ENCODE peak calls at places on chromosomes 16 and 17, in five cellular contexts. H, Y, U, S and D are unnamed samples.

GRCh38 chr16:16075463-16076399 is 126.3 kb downstream of the ABCC1 start:
- DNase-seq in S (peak), H (no peak), U (no peak), Y (no peak), D (no peak)

GRCh38 chr17:19317359-19318095 is 45.0 kb downstream of the B9D1 start:
- DNase-seq in S (peak), U (no peak), Y (peak), H (no peak), D (peak)

GRCh38 chr16:67647111-67647651 is 2.2 kb downstream of the CARMIL2 start:
- DNase-seq in S (no peak), Y (no peak), U (no peak), H (no peak), D (no peak)

GRCh38 chr16:58741166-58741565 is 7.0 kb upstream of the GOT2 start:
- DNase-seq in U (no peak), H (no peak), S (no peak), Y (no peak), D (no peak)

GRCh38 chr17:39144414-39144813 is 7.0 kb downstream of the PLXDC1 start:
- DNase-seq in U (no peak), Y (no peak), H (no peak), S (peak), D (peak)

GRCh38 chr17:63552211-63552610 is 1.9 kb downstream of the DCAF7 start:
- DNase-seq in Y (no peak), U (no peak), S (peak), H (no peak), D (no peak)

GRCh38 chr16:84212631-84213030 is 21.7 kb downstream of the ADAD2 start:
- DNase-seq in H (no peak), U (no peak), S (no peak), Y (no peak), D (no peak)

GRCh38 chr17:3690094-3690715 is 5.8 kb downstream of the P2RX5 start:
- DNase-seq in S (no peak), Y (no peak), U (no peak), H (no peak), D (no peak)

GRCh38 chr17:44074231-44074910 is 3.8 kb downstream of the G6PC3 start:
- DNase-seq in H (no peak), Y (no peak), S (no peak), U (no peak), D (no peak)

GRCh38 chr16:82236415-82236814 is 66.4 kb upstream of the MPHOSPH6 start:
- DNase-seq in U (no peak), S (no peak), Y (no peak), H (no peak), D (no peak)

GRCh38 chr16:18958621-18959578 is 24.8 kb upstream of the TMC7 start:
- DNase-seq in Y (no peak), S (peak), H (no peak), U (no peak), D (peak)

GRCh38 chr16:68921654-68922053 is 78.3 kb downstream of the TANGO6 start:
- DNase-seq in S (peak), H (no peak), U (no peak), Y (no peak), D (peak)

GRCh38 chr17:58328195-58329034 is at the start of gene TSPOAP1:
- DNase-seq in H (peak), Y (no peak), S (no peak), U (peak), D (no peak)

GRCh38 chr17:5225668-5226457 is 8.8 kb downstream of the SCIMP start:
- DNase-seq in S (no peak), H (no peak), Y (no peak), U (no peak), D (no peak)

GRCh38 chr16:30041841-30042240 is 10.8 kb upstream of the TLCD3B start:
- DNase-seq in H (no peak), U (no peak), S (peak), Y (no peak), D (no peak)

GRCh38 chr17:40659909-40660308 is 5.1 kb downstream of the KRT222 start:
- DNase-seq in H (no peak), S (no peak), U (no peak), Y (no peak), D (no peak)